ENCODE peak calls at places on chromosomes 2 and 18, in eight cellular contexts. W is Calu3, X is DMS 273 treated with DMSO at 0.1 percent for 48 hours, G is retina, R is heart right ventricle, L is iPS-NIHi11, P is NCI-H1092 treated with DMSO at 0.1 percent for 48 hours, Q is SK-N-SH. Z is an unnamed sample.

GRCh38 chr2:65343381-65343780 is 89.0 kb downstream of the SPRED2 start:
- DNase-seq in W (no peak), L (no peak), G (no peak), Q (no peak), X (no peak), R (no peak), P (no peak), Z (no peak)

GRCh38 chr18:24344509-24344908 is 53.1 kb downstream of the OSBPL1A start:
- DNase-seq in X (no peak), R (no peak), W (no peak), G (no peak), P (no peak), Q (no peak), L (no peak), Z (no peak)

GRCh38 chr2:66851449-66851872 is 416.5 kb downstream of the MEIS1 start:
- DNase-seq in G (no peak), R (no peak), Q (no peak), P (no peak), X (no peak), L (no peak), W (no peak), Z (no peak)

GRCh38 chr2:226772389-226773179 is 27.0 kb downstream of the IRS1 start:
- DNase-seq in L (no peak), W (no peak), Q (no peak), G (no peak), X (no peak), P (no peak), R (no peak), Z (no peak)

GRCh38 chr2:158049129-158049855 is 52.4 kb upstream of the UPP2 start:
- DNase-seq in X (peak), W (no peak), L (no peak), P (no peak), Q (no peak), G (no peak), R (no peak), Z (no peak)

GRCh38 chr2:125227843-125228392 is 1202.8 kb downstream of the CNTNAP5 start:
- DNase-seq in P (no peak), R (no peak), X (no peak), W (no peak), Q (peak), L (peak), G (no peak), Z (no peak)

GRCh38 chr2:174835797-174836255 is 71.6 kb upstream of the CHRNA1 start:
- DNase-seq in Q (no peak), L (peak), P (no peak), X (no peak), G (peak), R (no peak), W (no peak), Z (no peak)

GRCh38 chr2:14535156-14535555 is 97.4 kb upstream of the LRATD1 start:
- DNase-seq in R (no peak), G (no peak), X (no peak), P (no peak), Q (no peak), W (no peak), L (no peak), Z (no peak)

GRCh38 chr18:34280653-34281052 is 55.9 kb upstream of the NOL4 start:
- DNase-seq in P (peak), W (no peak), Q (no peak), R (no peak), X (no peak), L (no peak), G (no peak), Z (no peak)

GRCh38 chr2:174342600-174343342 is 8.0 kb downstream of the SP9 start:
- DNase-seq in Q (no peak), G (peak), X (no peak), P (peak), L (no peak), R (no peak), W (no peak), Z (no peak)

GRCh38 chr18:58662118-58662517 is 9.1 kb upstream of the MALT1 start:
- DNase-seq in L (no peak), X (no peak), W (no peak), R (no peak), P (no peak), G (no peak), Q (no peak), Z (peak)

GRCh38 chr18:49031511-49032188 is 80.9 kb upstream of the SMAD7 start:
- DNase-seq in X (no peak), W (no peak), P (no peak), Q (no peak), R (no peak), L (no peak), G (no peak), Z (peak)

GRCh38 chr18:293557-293956 is 25.7 kb upstream of the THOC1 start:
- DNase-seq in P (no peak), G (no peak), L (no peak), R (no peak), W (no peak), X (no peak), Q (no peak), Z (no peak)

GRCh38 chr18:12234451-12235190 is 19.5 kb upstream of the CIDEA start:
- DNase-seq in X (no peak), P (no peak), R (no peak), Q (no peak), W (no peak), G (no peak), L (no peak), Z (no peak)

GRCh38 chr2:129658430-129658829 is 321.0 kb upstream of the RAB6C start:
- DNase-seq in Q (no peak), W (no peak), G (no peak), L (no peak), X (no peak), R (no peak), P (no peak), Z (no peak)

GRCh38 chr2:60530660-60531276 is 22.7 kb downstream of the BCL11A start:
- DNase-seq in R (peak), W (peak), G (peak), L (no peak), P (peak), X (peak), Q (peak), Z (peak)

GRCh38 chr2:144938308-144938709 is 418.4 kb upstream of the ZEB2 start:
- DNase-seq in W (no peak), R (peak), L (no peak), Q (peak), X (no peak), P (no peak), G (no peak), Z (no peak)

GRCh38 chr2:198483046-198483445 is 678.7 kb downstream of the PLCL1 start:
- DNase-seq in R (no peak), X (no peak), Q (no peak), G (no peak), L (no peak), P (no peak), W (no peak), Z (no peak)

GRCh38 chr2:226327830-226328229 is 471.8 kb downstream of the IRS1 start:
- DNase-seq in L (no peak), W (no peak), P (no peak), X (no peak), G (no peak), R (no peak), Q (no peak), Z (no peak)

GRCh38 chr2:46148369-46148736 is 148.9 kb upstream of the EPAS1 start:
- DNase-seq in W (no peak), X (no peak), P (no peak), L (no peak), R (no peak), G (no peak), Q (no peak), Z (no peak)

GRCh38 chr2:70570041-70570661 is 16.5 kb upstream of the TGFA start:
- DNase-seq in W (peak), Q (no peak), G (no peak), L (peak), P (no peak), X (no peak), R (no peak), Z (no peak)

GRCh38 chr2:238894226-238894949 is 46.5 kb downstream of the TWIST2 start:
- DNase-seq in R (no peak), L (no peak), Q (no peak), P (no peak), W (no peak), G (no peak), X (no peak), Z (no peak)

GRCh38 chr2:122660786-122661634 is 905.6 kb downstream of the TSN start:
- DNase-seq in Q (no peak), R (no peak), L (peak), G (peak), X (no peak), P (no peak), W (no peak), Z (no peak)

GRCh38 chr2:33763671-33764310 is 164.7 kb upstream of the FAM98A start:
- DNase-seq in P (no peak), X (no peak), Q (no peak), W (no peak), R (no peak), G (no peak), L (no peak), Z (no peak)

GRCh38 chr2:39568561-39569006 is 97.1 kb upstream of the TMEM178A start:
- DNase-seq in X (peak), R (no peak), W (no peak), Q (no peak), G (no peak), P (no peak), L (peak), Z (no peak)

GRCh38 chr2:99777266-99777640 is 287.4 kb upstream of the REV1 start:
- DNase-seq in P (no peak), X (no peak), G (no peak), W (no peak), R (no peak), L (no peak), Q (no peak), Z (no peak)

GRCh38 chr2:223954401-223954800 is 2.9 kb upstream of the MRPL44 start:
- DNase-seq in W (no peak), Q (no peak), L (no peak), X (no peak), P (no peak), G (no peak), R (no peak), Z (no peak)

GRCh38 chr2:219441451-219442205 is 7.0 kb downstream of the SPEG start:
- DNase-seq in G (peak), R (no peak), Q (peak), W (peak), P (peak), X (no peak), L (peak), Z (peak)

GRCh38 chr2:42101641-42102605 is 54.1 kb downstream of the PKDCC start:
- DNase-seq in W (peak), L (peak), R (peak), P (no peak), G (peak), X (no peak), Q (no peak), Z (peak)

GRCh38 chr2:37026050-37026449 is 58.1 kb downstream of the HEATR5B start:
- DNase-seq in W (no peak), X (no peak), P (no peak), Q (peak), G (no peak), L (peak), R (no peak), Z (no peak)

GRCh38 chr18:55500316-55501086 is 87.5 kb downstream of the TCF4 start:
- DNase-seq in G (no peak), L (no peak), Q (no peak), X (peak), W (no peak), P (no peak), R (no peak), Z (no peak)

GRCh38 chr2:163600801-163601200 is 135.0 kb downstream of the FIGN start:
- DNase-seq in W (no peak), L (no peak), P (no peak), Q (no peak), X (no peak), R (no peak), G (no peak), Z (no peak)

GRCh38 chr18:55506074-55506473 is 81.9 kb downstream of the TCF4 start:
- DNase-seq in R (no peak), X (no peak), P (no peak), L (no peak), W (no peak), G (no peak), Q (no peak), Z (no peak)

GRCh38 chr2:145096582-145096981 is 576.7 kb upstream of the ZEB2 start:
- DNase-seq in W (no peak), G (no peak), R (no peak), X (no peak), L (no peak), P (no peak), Q (no peak), Z (no peak)

GRCh38 chr2:56448999-56449431 is 265.2 kb downstream of the CCDC85A start:
- DNase-seq in R (no peak), W (peak), P (no peak), Q (no peak), X (no peak), L (no peak), G (peak), Z (peak)

Z was measured in Peyer's patch.